ENCODE peak calls at places on chromosomes 3 and 15, in ten cellular contexts. P is endothelial cell, R is fibroblast of mammary gland, M is OCI-LY7, O is osteoblast, Z is transverse colon, S is NB4, Q is A549, T is fibroblast of the aortic adventitia, A is nephron progenitor cell. F is an unnamed sample.

GRCh38 chr15:27382296-27382695 is 411.3 kb downstream of the GABRG3 start:
- DNase-seq in S (no peak), Q (no peak), T (no peak), Z (no peak), A (no peak), P (no peak), R (no peak), M (no peak), O (no peak), F (no peak)

GRCh38 chr15:28021281-28022039 is 77.7 kb downstream of the OCA2 start:
- DNase-seq in Q (peak; percentile 75), M (no peak), T (no peak), A (peak; percentile 34), P (peak; percentile 55), Z (peak; percentile 30), S (peak; percentile 43), O (peak; percentile 78), R (peak; percentile 11), F (peak; percentile 56)

GRCh38 chr15:26667222-26667988 is 105.5 kb downstream of the GABRB3 start:
- DNase-seq in S (no peak), M (no peak), O (no peak), R (no peak), T (no peak), A (no peak), Q (peak; percentile 28), P (no peak), Z (no peak), F (no peak)

GRCh38 chr3:169453256-169454059 is 210.1 kb downstream of the MECOM start:
- DNase-seq in O (no peak), P (no peak), S (no peak), R (no peak), T (no peak), Z (no peak), A (no peak), M (no peak), Q (no peak), F (no peak)

GRCh38 chr3:175392653-175393052 is 533.5 kb downstream of the NAALADL2 start:
- DNase-seq in S (no peak), P (no peak), T (peak; percentile 26), Q (no peak), A (no peak), R (peak; percentile 55), M (no peak), O (no peak), Z (no peak), F (peak; percentile 62)

GRCh38 chr3:171805687-171806086 is 4.6 kb downstream of the PLD1 start:
- DNase-seq in R (no peak), Q (no peak), O (no peak), Z (no peak), M (no peak), P (no peak), S (no peak), A (no peak), T (no peak), F (no peak)

GRCh38 chr15:43249699-43250203 is 17.0 kb downstream of the TGM5 start:
- DNase-seq in P (no peak), M (no peak), O (peak; percentile 96), Z (no peak), A (no peak), Q (no peak), T (peak; percentile 52), R (peak; percentile 60), S (peak; percentile 98), F (peak; percentile 91)

GRCh38 chr3:114033721-114034120 is 22.6 kb downstream of the CCDC191 start:
- DNase-seq in O (no peak), Q (no peak), P (no peak), T (no peak), M (no peak), S (no peak), R (no peak), Z (no peak), A (no peak), F (no peak)

GRCh38 chr3:114608293-114608692 is 314.5 kb downstream of the TIGIT start:
- DNase-seq in Q (peak; percentile 18), R (peak; percentile 87), Z (no peak), O (peak; percentile 65), P (no peak), A (no peak), S (no peak), T (peak; percentile 90), M (no peak), F (peak; percentile 95)

GRCh38 chr15:23472678-23473077 is 25.6 kb upstream of the GOLGA6L2 start:
- DNase-seq in Z (no peak), O (peak; percentile 47), Q (peak; percentile 92), T (peak; percentile 1), A (no peak), P (no peak), S (no peak), M (no peak), R (peak; percentile 26), F (peak; percentile 11)

GRCh38 chr15:23472033-23472432 is 25.0 kb upstream of the GOLGA6L2 start:
- DNase-seq in R (no peak), Q (no peak), Z (no peak), O (no peak), P (no peak), S (no peak), T (no peak), M (no peak), A (no peak), F (no peak)

DNA sequence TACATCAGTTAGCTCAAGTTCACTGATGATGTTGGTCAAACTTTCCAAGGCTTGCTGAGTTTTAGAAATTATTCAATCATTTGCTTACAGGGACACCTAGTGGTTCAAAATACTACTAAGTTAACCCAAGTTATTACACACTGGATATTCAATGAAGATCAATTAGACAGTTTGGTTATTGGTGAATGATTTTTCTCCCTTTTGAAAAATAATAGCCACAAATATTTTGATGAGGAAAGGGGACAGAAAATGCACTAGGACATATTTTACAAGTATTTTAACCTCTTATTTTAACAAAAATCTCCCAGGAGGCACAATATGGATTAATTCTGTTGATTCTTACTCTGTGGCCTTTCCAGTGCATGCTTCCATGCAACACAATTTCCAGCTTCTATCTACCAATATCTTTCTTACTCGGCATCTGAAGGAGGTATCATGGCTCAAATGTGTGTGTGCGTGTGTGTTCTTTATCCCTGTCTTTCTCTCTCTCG is 20.1 kb upstream of the GOLGA6L2 start:
- DNase-seq in M (peak; percentile 14), Z (no peak), T (peak; percentile 56), P (no peak), Q (peak; percentile 65), R (peak; percentile 53), A (no peak), O (peak; percentile 81), S (peak; percentile 66), F (peak; percentile 41)
- TF ChIP-seq CTCF in M (peak; percentile 71), Z (peak; percentile 35), T (peak; percentile 22), P (peak; percentile 47), Q (peak; percentile 78), R (peak; percentile 40), A (peak; percentile 40), O (peak; percentile 41), S (no peak), F (peak; percentile 53)

GRCh38 chr3:33645060-33645841 is 72.8 kb downstream of the CLASP2 start:
- DNase-seq in Z (no peak), O (no peak), T (peak; percentile 34), R (peak; percentile 38), S (no peak), P (no peak), A (no peak), M (no peak), Q (no peak), F (peak; percentile 38)
- TF ChIP-seq CTCF in Z (no peak), O (no peak), T (no peak), R (no peak), S (no peak), P (no peak), A (no peak), M (no peak), Q (no peak), F (no peak)

GRCh38 chr3:196198771-196199753 is 12.1 kb downstream of the ZDHHC19 start:
- DNase-seq in O (peak; percentile 76), S (peak; percentile 66), Z (no peak), M (peak; percentile 18), R (peak; percentile 15), A (no peak), P (no peak), Q (peak; percentile 31), T (no peak), F (no peak)

GRCh38 chr3:196203833-196204232 is 7.4 kb downstream of the ZDHHC19 start:
- DNase-seq in T (no peak), S (no peak), R (no peak), M (no peak), Z (no peak), P (no peak), Q (no peak), O (no peak), A (no peak), F (no peak)

GRCh38 chr3:196207159-196207832 is 3.9 kb downstream of the ZDHHC19 start:
- DNase-seq in O (no peak), Z (no peak), S (no peak), A (peak; percentile 52), T (no peak), M (peak; percentile 20), P (no peak), Q (no peak), R (no peak), F (no peak)

GRCh38 chr3:196198081-196198675 is 13.0 kb downstream of the ZDHHC19 start:
- DNase-seq in O (peak; percentile 53), R (no peak), Q (no peak), A (no peak), M (no peak), P (no peak), T (no peak), S (no peak), Z (no peak), F (no peak)

GRCh38 chr3:196202516-196202970 is 8.7 kb downstream of the ZDHHC19 start:
- DNase-seq in Q (no peak), T (peak; percentile 41), S (no peak), P (no peak), A (no peak), R (peak; percentile 21), Z (peak; percentile 49), M (no peak), O (peak; percentile 89), F (peak; percentile 48)
- TF ChIP-seq CTCF in Q (no peak), T (no peak), S (no peak), P (no peak), A (no peak), R (no peak), Z (no peak), M (no peak), O (no peak), F (no peak)

GRCh38 chr15:64620991-64621495 is 154.3 kb downstream of the RBPMS2 start:
- DNase-seq in T (no peak), S (no peak), P (no peak), Z (no peak), Q (no peak), O (no peak), A (no peak), R (no peak), M (no peak), F (no peak)

GRCh38 chr15:64619880-64620839 is 155.2 kb downstream of the RBPMS2 start:
- DNase-seq in Q (peak; percentile 25), Z (no peak), R (peak; percentile 82), M (no peak), P (no peak), A (no peak), T (peak; percentile 92), S (no peak), O (peak; percentile 88), F (peak; percentile 73)

GRCh38 chr15:64622410-64623260 is 152.8 kb downstream of the RBPMS2 start:
- DNase-seq in O (no peak), P (no peak), S (no peak), Z (peak; percentile 19), Q (no peak), R (no peak), M (no peak), A (no peak), T (no peak), F (no peak)

GRCh38 chr15:64624242-64624641 is 151.1 kb downstream of the RBPMS2 start:
- DNase-seq in T (no peak), R (no peak), M (no peak), Z (no peak), S (no peak), O (no peak), P (no peak), A (no peak), Q (no peak), F (no peak)

GRCh38 chr15:64623347-64624024 is 151.9 kb downstream of the RBPMS2 start:
- DNase-seq in P (no peak), Q (no peak), S (no peak), A (no peak), Z (no peak), R (no peak), T (peak; percentile 32), M (no peak), O (no peak), F (peak; percentile 85)
- TF ChIP-seq CTCF in P (no peak), Q (no peak), S (no peak), A (no peak), Z (no peak), R (no peak), T (no peak), M (no peak), O (no peak), F (no peak)